ENCODE peak calls at places on chromosomes 2 and 18, in five cellular contexts. C is transverse colon, Z is kidney, F is HuH-7, Y is esophagus muscularis mucosa. G is an unnamed sample.

GRCh38 chr2:212181646-212182045 is 357.0 kb downstream of the ERBB4 start:
- DNase-seq in C (no peak), Z (no peak), F (no peak), Y (no peak), G (no peak)

GRCh38 chr2:108909917-108910515 is 79.0 kb downstream of the EDAR start:
- DNase-seq in C (no peak), Z (no peak), F (no peak), Y (peak), G (no peak)

GRCh38 chr18:32293107-32293506 is 103.3 kb downstream of the MEP1B start:
- DNase-seq in C (no peak), Z (no peak), F (no peak), Y (no peak), G (no peak)

GRCh38 chr2:118668431-118669424 is 178.7 kb downstream of the EN1 start:
- DNase-seq in C (no peak), Z (no peak), F (no peak), Y (peak), G (no peak)

GRCh38 chr18:58687871-58688308 is 16.6 kb downstream of the MALT1 start:
- DNase-seq in C (no peak), Z (no peak), F (no peak), Y (no peak), G (no peak)

GRCh38 chr2:134454426-134454825 is 200.6 kb downstream of the MGAT5 start:
- DNase-seq in C (no peak), Z (no peak), F (no peak), Y (no peak), G (no peak)

GRCh38 chr2:104654813-104655212 is 199.1 kb upstream of the POU3F3 start:
- DNase-seq in C (no peak), Z (no peak), F (no peak), Y (peak), G (no peak)

GRCh38 chr2:237449193-237449797 is 35.3 kb upstream of the COL6A3 start:
- DNase-seq in C (no peak), Z (no peak), F (no peak), Y (no peak), G (no peak)

GRCh38 chr18:42298744-42299685 is 344.0 kb downstream of the PIK3C3 start:
- DNase-seq in C (peak), Z (peak), F (peak), Y (no peak), G (peak)

GRCh38 chr2:182642328-182642727 is 73.7 kb upstream of the DNAJC10 start:
- DNase-seq in C (peak), Z (peak), F (peak), Y (no peak), G (peak)

GRCh38 chr2:234992196-234992595 is 40.4 kb downstream of the SH3BP4 start:
- DNase-seq in C (no peak), Z (peak), F (no peak), Y (no peak), G (no peak)

GRCh38 chr2:235594041-235594440 is 100.2 kb downstream of the AGAP1 start:
- DNase-seq in C (no peak), Z (no peak), F (peak), Y (no peak), G (no peak)

GRCh38 chr18:33560686-33561370 is 17.2 kb upstream of the ASXL3 start:
- DNase-seq in C (no peak), Z (no peak), F (no peak), Y (no peak), G (peak)

GRCh38 chr2:175205523-175205922 is 24.0 kb upstream of the ATP5MC3 start:
- DNase-seq in C (no peak), Z (no peak), F (no peak), Y (no peak), G (no peak)

GRCh38 chr2:46296216-46296839 is 879 bp upstream of the EPAS1 start:
- DNase-seq in C (peak), Z (peak), F (no peak), Y (no peak), G (peak)

GRCh38 chr2:84386326-84386995 is 72.6 kb downstream of the SUCLG1 start:
- DNase-seq in C (no peak), Z (no peak), F (no peak), Y (no peak), G (no peak)

GRCh38 chr18:76354348-76354747 is 140.7 kb downstream of the ZNF516 start:
- DNase-seq in C (no peak), Z (no peak), F (no peak), Y (peak), G (no peak)

GRCh38 chr2:24489942-24490673 is 946 bp upstream of the NCOA1 start:
- DNase-seq in C (peak), Z (no peak), F (peak), Y (no peak), G (peak)

G was measured in colonic mucosa.